ENCODE peak calls at places on chromosomes 13 and 19, in six cellular contexts. A, I, C, W, N and E are unnamed samples.

GRCh38 chr19:11203194-11204075 is 6.1 kb upstream of the KANK2 start:
- DNase-seq in A (peak), I (no peak), C (peak), W (peak), N (no peak), E (no peak)

GRCh38 chr19:38375098-38375493 is 725 bp downstream of the PSMD8 start:
- DNase-seq in A (peak), I (no peak), C (no peak), W (no peak), N (no peak), E (no peak)

GRCh38 chr19:31095100-31095804 is 254.0 kb downstream of the TSHZ3 start:
- DNase-seq in A (no peak), I (no peak), C (no peak), W (no peak), N (no peak), E (no peak)

GRCh38 chr13:99129951-99130350 is 70.7 kb upstream of the UBAC2 start:
- DNase-seq in A (no peak), I (no peak), C (no peak), W (no peak), N (no peak), E (no peak)

GRCh38 chr19:38837656-38838121 is 6.1 kb upstream of the ECH1 start:
- DNase-seq in A (peak), I (no peak), C (no peak), W (no peak), N (no peak), E (no peak)

GRCh38 chr13:29936961-29937360 is 86.5 kb upstream of the UBL3 start:
- DNase-seq in A (no peak), I (no peak), C (no peak), W (no peak), N (no peak), E (no peak)

GRCh38 chr19:8334458-8335342 is 8.4 kb downstream of the KANK3 start:
- DNase-seq in A (peak), I (no peak), C (no peak), W (peak), N (peak), E (peak)

GRCh38 chr13:94435604-94436226 is 43.8 kb downstream of the DCT start:
- DNase-seq in A (peak), I (peak), C (no peak), W (no peak), N (no peak), E (peak)

GRCh38 chr19:58196911-58197616 is 14.2 kb downstream of the ZNF274 start:
- DNase-seq in A (peak), I (no peak), C (no peak), W (no peak), N (no peak), E (no peak)

GRCh38 chr13:111280666-111281577 is 39.5 kb upstream of the TEX29 start:
- DNase-seq in A (peak), I (no peak), C (no peak), W (no peak), N (no peak), E (no peak)

GRCh38 chr19:771332-771785 is 20.4 kb downstream of the MISP start:
- DNase-seq in A (peak), I (no peak), C (peak), W (no peak), N (no peak), E (peak)

GRCh38 chr19:43224855-43225253 is 19.4 kb upstream of the PSG4 start:
- DNase-seq in A (peak), I (no peak), C (no peak), W (no peak), N (no peak), E (no peak)

GRCh38 chr13:59425211-59425721 is 738.5 kb downstream of the DIAPH3 start:
- DNase-seq in A (peak), I (no peak), C (no peak), W (no peak), N (no peak), E (no peak)

GRCh38 chr13:66860868-66861447 is 369.2 kb downstream of the PCDH9 start:
- DNase-seq in A (no peak), I (no peak), C (no peak), W (no peak), N (no peak), E (no peak)

GRCh38 chr19:2618611-2619010 is 83.9 kb downstream of the GNG7 start:
- DNase-seq in A (peak), I (peak), C (peak), W (peak), N (peak), E (peak)

GRCh38 chr19:48474084-48474592 is 5.0 kb downstream of the CYTH2 start:
- DNase-seq in A (no peak), I (no peak), C (no peak), W (no peak), N (no peak), E (no peak)

GRCh38 chr13:26991508-26992181 is 180.0 kb downstream of the USP12 start:
- DNase-seq in A (peak), I (no peak), C (no peak), W (no peak), N (no peak), E (no peak)

GRCh38 chr13:57569981-57570380 is 61.6 kb upstream of the PCDH17 start:
- DNase-seq in A (peak), I (no peak), C (no peak), W (no peak), N (no peak), E (no peak)

GRCh38 chr13:106561551-106562170 is 6.3 kb downstream of the ARGLU1 start:
- DNase-seq in A (peak), I (no peak), C (peak), W (no peak), N (peak), E (no peak)

GRCh38 chr19:2846180-2846935 is 5.1 kb downstream of the ZNF555 start:
- DNase-seq in A (no peak), I (no peak), C (no peak), W (no peak), N (no peak), E (no peak)

GRCh38 chr13:50129923-50130685 is 114.9 kb downstream of the KCNRG start:
- DNase-seq in A (peak), I (no peak), C (no peak), W (peak), N (no peak), E (no peak)

GRCh38 chr19:48501961-48502719 is 9.5 kb downstream of the LMTK3 start:
- DNase-seq in A (peak), I (peak), C (peak), W (peak), N (peak), E (peak)

GRCh38 chr19:16894080-16894479 is 5.3 kb downstream of the F2RL3 start:
- DNase-seq in A (no peak), I (no peak), C (no peak), W (no peak), N (no peak), E (no peak)

GRCh38 chr19:55253842-55254624 is 4.8 kb downstream of the PPP6R1 start:
- DNase-seq in A (no peak), I (peak), C (peak), W (peak), N (peak), E (no peak)

GRCh38 chr19:19120308-19121156 is 17.7 kb downstream of the TMEM161A start:
- DNase-seq in A (no peak), I (no peak), C (peak), W (no peak), N (no peak), E (no peak)

GRCh38 chr19:55377356-55378131 is 918 bp downstream of the TMEM190 start:
- DNase-seq in A (no peak), I (no peak), C (no peak), W (no peak), N (no peak), E (no peak)

GRCh38 chr13:30705672-30706071 is 29.7 kb upstream of the ALOX5AP start:
- DNase-seq in A (peak), I (no peak), C (no peak), W (no peak), N (no peak), E (no peak)

GRCh38 chr19:47729799-47730520 is 15.4 kb upstream of the NOP53 start:
- DNase-seq in A (no peak), I (no peak), C (peak), W (peak), N (peak), E (no peak)

GRCh38 chr19:6522712-6523111 is 8.1 kb upstream of the TNFSF9 start:
- DNase-seq in A (no peak), I (no peak), C (no peak), W (no peak), N (no peak), E (no peak)

GRCh38 chr19:3554254-3555083 is 2.9 kb downstream of the MFSD12 start:
- DNase-seq in A (no peak), I (peak), C (no peak), W (no peak), N (no peak), E (no peak)

GRCh38 chr13:30159446-30159839 is 147.9 kb downstream of the KATNAL1 start:
- DNase-seq in A (peak), I (no peak), C (peak), W (no peak), N (peak), E (no peak)

GRCh38 chr19:19134687-19135158 is 3.6 kb downstream of the TMEM161A start:
- DNase-seq in A (no peak), I (peak), C (peak), W (peak), N (no peak), E (no peak)

GRCh38 chr19:17281391-17282304 is at the start of gene ANKLE1:
- DNase-seq in A (no peak), I (no peak), C (peak), W (no peak), N (peak), E (no peak)

GRCh38 chr19:39971380-39971841 is 446 bp downstream of the PSMC4 start:
- DNase-seq in A (peak), I (no peak), C (no peak), W (no peak), N (no peak), E (no peak)

GRCh38 chr13:43804461-43805070 is 17.8 kb upstream of the ENOX1 start:
- DNase-seq in A (peak), I (peak), C (no peak), W (no peak), N (no peak), E (peak)